ENCODE peak calls at places on chromosome X, in five cellular contexts. One of them, this sample, is unnamed.

GRCh38 chrX:98065151-98065550 is 1181.4 kb downstream of the RPA4 start:
- DNase-seq in stimulated activated CD4-positive, alpha-beta T cell treated with anti-CD3 and anti-CD28 coated beads, TNF-alpha, amount 100 ng/mL, for 48 hours: no peak
- DNase-seq in OCI-M1: no peak
- DNase-seq in astrocyte: no peak
- DNase-seq in activated T-helper 1 cell treated with anti-CD3 and anti-CD28 coated beads, Interleukin-2, amount 50 U/mL, for 16 hours: no peak
- DNase-seq in this sample: no peak

GRCh38 chrX:141220342-141221008 is 21.8 kb downstream of the SPANXC start:
- DNase-seq in astrocyte: peak; percentile 79
- DNase-seq in activated T-helper 1 cell treated with anti-CD3 and anti-CD28 coated beads, Interleukin-2, amount 50 U/mL, for 16 hours: no peak
- DNase-seq in OCI-M1: no peak
- DNase-seq in stimulated activated CD4-positive, alpha-beta T cell treated with anti-CD3 and anti-CD28 coated beads, TNF-alpha, amount 100 ng/mL, for 48 hours: no peak
- DNase-seq in this sample: peak; percentile 65

GRCh38 chrX:15245896-15246295 is 24.0 kb downstream of the ASB9 start:
- DNase-seq in astrocyte: no peak
- DNase-seq in activated T-helper 1 cell treated with anti-CD3 and anti-CD28 coated beads, Interleukin-2, amount 50 U/mL, for 16 hours: no peak
- DNase-seq in stimulated activated CD4-positive, alpha-beta T cell treated with anti-CD3 and anti-CD28 coated beads, TNF-alpha, amount 100 ng/mL, for 48 hours: no peak
- DNase-seq in OCI-M1: no peak
- DNase-seq in this sample: no peak

GRCh38 chrX:11541510-11541909 is 124.2 kb downstream of the ARHGAP6 start:
- DNase-seq in astrocyte: no peak
- DNase-seq in stimulated activated CD4-positive, alpha-beta T cell treated with anti-CD3 and anti-CD28 coated beads, TNF-alpha, amount 100 ng/mL, for 48 hours: no peak
- DNase-seq in OCI-M1: no peak
- DNase-seq in activated T-helper 1 cell treated with anti-CD3 and anti-CD28 coated beads, Interleukin-2, amount 50 U/mL, for 16 hours: no peak
- DNase-seq in this sample: peak; percentile 33

GRCh38 chrX:7586126-7586525 is 256.8 kb upstream of the VCX start:
- DNase-seq in activated T-helper 1 cell treated with anti-CD3 and anti-CD28 coated beads, Interleukin-2, amount 50 U/mL, for 16 hours: no peak
- DNase-seq in OCI-M1: peak; percentile 16
- DNase-seq in astrocyte: peak; percentile 2
- DNase-seq in stimulated activated CD4-positive, alpha-beta T cell treated with anti-CD3 and anti-CD28 coated beads, TNF-alpha, amount 100 ng/mL, for 48 hours: no peak
- DNase-seq in this sample: peak; percentile 8

GRCh38 chrX:151505796-151506195 is 57.7 kb upstream of the PASD1 start:
- DNase-seq in OCI-M1: peak; percentile 69
- DNase-seq in stimulated activated CD4-positive, alpha-beta T cell treated with anti-CD3 and anti-CD28 coated beads, TNF-alpha, amount 100 ng/mL, for 48 hours: no peak
- DNase-seq in activated T-helper 1 cell treated with anti-CD3 and anti-CD28 coated beads, Interleukin-2, amount 50 U/mL, for 16 hours: no peak
- DNase-seq in astrocyte: no peak
- DNase-seq in this sample: no peak

GRCh38 chrX:50045808-50046207 is 123.4 kb downstream of the CLCN5 start:
- DNase-seq in OCI-M1: no peak
- DNase-seq in stimulated activated CD4-positive, alpha-beta T cell treated with anti-CD3 and anti-CD28 coated beads, TNF-alpha, amount 100 ng/mL, for 48 hours: no peak
- DNase-seq in astrocyte: no peak
- DNase-seq in activated T-helper 1 cell treated with anti-CD3 and anti-CD28 coated beads, Interleukin-2, amount 50 U/mL, for 16 hours: no peak
- DNase-seq in this sample: no peak

GRCh38 chrX:97446298-97446882 is 562.7 kb downstream of the RPA4 start:
- DNase-seq in activated T-helper 1 cell treated with anti-CD3 and anti-CD28 coated beads, Interleukin-2, amount 50 U/mL, for 16 hours: no peak
- DNase-seq in OCI-M1: peak; percentile 0
- DNase-seq in astrocyte: peak; percentile 1
- DNase-seq in stimulated activated CD4-positive, alpha-beta T cell treated with anti-CD3 and anti-CD28 coated beads, TNF-alpha, amount 100 ng/mL, for 48 hours: no peak
- DNase-seq in this sample: peak; percentile 12

GRCh38 chrX:74293343-74293946 is 10.5 kb upstream of the ZCCHC13 start:
- DNase-seq in activated T-helper 1 cell treated with anti-CD3 and anti-CD28 coated beads, Interleukin-2, amount 50 U/mL, for 16 hours: peak; percentile 33
- DNase-seq in OCI-M1: peak; percentile 78
- DNase-seq in astrocyte: peak; percentile 57
- DNase-seq in stimulated activated CD4-positive, alpha-beta T cell treated with anti-CD3 and anti-CD28 coated beads, TNF-alpha, amount 100 ng/mL, for 48 hours: peak; percentile 51
- DNase-seq in this sample: peak; percentile 80

GRCh38 chrX:331145-331771 is 12.7 kb upstream of the GTPBP6 start:
- DNase-seq in stimulated activated CD4-positive, alpha-beta T cell treated with anti-CD3 and anti-CD28 coated beads, TNF-alpha, amount 100 ng/mL, for 48 hours: no peak
- DNase-seq in astrocyte: no peak
- DNase-seq in OCI-M1: no peak
- DNase-seq in activated T-helper 1 cell treated with anti-CD3 and anti-CD28 coated beads, Interleukin-2, amount 50 U/mL, for 16 hours: no peak
- DNase-seq in this sample: peak; percentile 33

GRCh38 chrX:134981910-134982309 is 8.9 kb upstream of the SMIM10 start:
- DNase-seq in astrocyte: no peak
- DNase-seq in stimulated activated CD4-positive, alpha-beta T cell treated with anti-CD3 and anti-CD28 coated beads, TNF-alpha, amount 100 ng/mL, for 48 hours: no peak
- DNase-seq in OCI-M1: peak; percentile 91
- DNase-seq in activated T-helper 1 cell treated with anti-CD3 and anti-CD28 coated beads, Interleukin-2, amount 50 U/mL, for 16 hours: no peak
- DNase-seq in this sample: no peak

GRCh38 chrX:29813174-29813573 is 402.2 kb upstream of the MAGEB2 start:
- DNase-seq in OCI-M1: peak; percentile 5
- DNase-seq in activated T-helper 1 cell treated with anti-CD3 and anti-CD28 coated beads, Interleukin-2, amount 50 U/mL, for 16 hours: no peak
- DNase-seq in stimulated activated CD4-positive, alpha-beta T cell treated with anti-CD3 and anti-CD28 coated beads, TNF-alpha, amount 100 ng/mL, for 48 hours: no peak
- DNase-seq in astrocyte: no peak
- DNase-seq in this sample: no peak

GRCh38 chrX:97479491-97479890 is 595.8 kb downstream of the RPA4 start:
- DNase-seq in stimulated activated CD4-positive, alpha-beta T cell treated with anti-CD3 and anti-CD28 coated beads, TNF-alpha, amount 100 ng/mL, for 48 hours: no peak
- DNase-seq in astrocyte: no peak
- DNase-seq in activated T-helper 1 cell treated with anti-CD3 and anti-CD28 coated beads, Interleukin-2, amount 50 U/mL, for 16 hours: no peak
- DNase-seq in OCI-M1: no peak
- DNase-seq in this sample: no peak

GRCh38 chrX:108312938-108313337 is 125.3 kb downstream of the COL4A6 start:
- DNase-seq in activated T-helper 1 cell treated with anti-CD3 and anti-CD28 coated beads, Interleukin-2, amount 50 U/mL, for 16 hours: no peak
- DNase-seq in OCI-M1: no peak
- DNase-seq in stimulated activated CD4-positive, alpha-beta T cell treated with anti-CD3 and anti-CD28 coated beads, TNF-alpha, amount 100 ng/mL, for 48 hours: no peak
- DNase-seq in astrocyte: peak; percentile 61
- DNase-seq in this sample: peak; percentile 71

This sample was measured in fibroblast of lung.